ENCODE peak calls at places on chromosome 13, in five cellular contexts. M is thoracic aorta, I is upper lobe of right lung, L is left ventricle myocardium inferior, S is heart left ventricle. G is an unnamed sample. For H3K4me1, the result is how much of the 10 kb centered on the place peaks cover.

GRCh38 chr13:105144936-105145335 is 1390.5 kb downstream of the EFNB2 start:
- DNase-seq in S (no peak), L (no peak), M (no peak), I (no peak), G (no peak)

GRCh38 chr13:50154697-50155096 is 139.5 kb downstream of the KCNRG start:
- DNase-seq in I (no peak), L (no peak), M (no peak), S (no peak), G (no peak)

GRCh38 chr13:34731486-34731885 is 210.6 kb upstream of the NBEA start:
- DNase-seq in M (no peak), S (no peak), L (no peak), I (no peak), G (no peak)

GRCh38 chr13:44796597-44797517 is 192.4 kb downstream of the NUFIP1 start:
- DNase-seq in M (no peak), L (no peak), I (no peak), S (no peak), G (no peak)

GRCh38 chr13:90300015-90300414 is 1047.5 kb upstream of the MIR17HG start:
- DNase-seq in S (no peak), L (no peak), M (no peak), I (no peak), G (no peak)

GRCh38 chr13:43784491-43784890 is 2.3 kb downstream of the ENOX1 start:
- DNase-seq in S (no peak), M (no peak), L (no peak), I (no peak), G (no peak)

GRCh38 chr13:30396434-30397075 is 25.7 kb upstream of the UBE2L5 start:
- DNase-seq in I (no peak), M (no peak), S (no peak), L (no peak), G (no peak)

GRCh38 chr13:25771208-25771607 is 280.6 kb downstream of the SHISA2 start:
- DNase-seq in M (no peak), L (no peak), S (no peak), I (no peak), G (no peak)

GRCh38 chr13:41706189-41706588 is 248.8 kb downstream of the RGCC start:
- DNase-seq in M (no peak), I (no peak), S (no peak), L (no peak), G (no peak)

DNA sequence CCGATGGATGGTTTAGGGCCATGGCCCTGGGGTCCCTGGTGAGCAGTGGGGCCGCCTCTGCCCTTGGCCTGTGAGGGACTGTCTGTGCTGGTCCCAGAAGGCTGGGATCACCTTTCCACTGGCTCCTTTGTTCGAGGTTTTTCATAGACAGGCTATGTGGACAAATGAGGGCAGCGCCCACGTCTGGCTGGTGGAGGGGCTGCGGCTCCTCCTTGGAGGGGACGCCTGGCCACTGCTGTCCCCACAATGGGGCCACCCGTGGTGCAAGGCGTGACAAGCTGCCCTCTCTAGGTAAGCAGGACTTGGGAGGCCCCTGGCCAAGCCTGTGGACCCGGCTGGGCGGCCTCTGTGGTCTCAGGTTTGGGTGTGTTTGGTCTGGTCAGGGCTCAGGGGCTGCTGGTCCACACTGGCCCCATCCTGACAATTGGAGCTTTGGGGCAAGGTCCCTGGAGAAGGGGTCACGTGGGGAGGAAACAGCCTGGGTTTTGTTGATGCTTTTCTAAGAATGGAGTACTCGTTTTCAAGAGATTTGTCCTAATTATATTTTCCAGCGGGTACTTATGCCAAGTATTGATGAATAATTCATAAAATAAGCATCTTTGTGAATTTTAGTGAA is 33.3 kb downstream of the MCF2L start:
- DNase-seq in M (no peak), I (no peak), S (no peak), L (no peak), G (peak)
- H3K4me3 ChIP-seq in M (no peak), I (peak), S (peak), L (peak), G (peak)

GRCh38 chr13:20148501-20149183 is 12.2 kb downstream of the GJA3 start:
- DNase-seq in S (no peak), I (no peak), M (no peak), L (no peak), G (no peak)
- H3K4me1 ChIP-seq in S (under half), I (under half), M (under half), L (under half), G (under half)

GRCh38 chr13:107716241-107716640 is 499.1 kb downstream of the LIG4 start:
- DNase-seq in S (no peak), I (no peak), M (no peak), L (no peak), G (no peak)

GRCh38 chr13:107716741-107717140 is 498.6 kb downstream of the LIG4 start:
- DNase-seq in S (no peak), L (no peak), I (no peak), M (no peak), G (no peak)

GRCh38 chr13:107715496-107715895 is 499.8 kb downstream of the LIG4 start:
- DNase-seq in I (no peak), L (no peak), M (no peak), S (no peak), G (no peak)

GRCh38 chr13:107721436-107721835 is 493.9 kb downstream of the LIG4 start:
- DNase-seq in M (no peak), S (no peak), I (no peak), L (no peak), G (no peak)
- H3K4me3 ChIP-seq in M (no peak), S (no peak), I (no peak), L (no peak), G (peak)

GRCh38 chr13:79190932-79191331 is 215.1 kb downstream of the RBM26 start:
- DNase-seq in I (no peak), S (no peak), M (no peak), L (no peak), G (no peak)

GRCh38 chr13:79197933-79198332 is 208.1 kb downstream of the RBM26 start:
- DNase-seq in I (no peak), S (no peak), L (no peak), M (no peak), G (no peak)

GRCh38 chr13:79194727-79195126 is 211.3 kb downstream of the RBM26 start:
- DNase-seq in I (no peak), M (no peak), S (no peak), L (no peak), G (no peak)

GRCh38 chr13:79196366-79196765 is 209.7 kb downstream of the RBM26 start:
- DNase-seq in I (no peak), S (no peak), L (no peak), M (no peak), G (no peak)

GRCh38 chr13:79194272-79194671 is 211.8 kb downstream of the RBM26 start:
- DNase-seq in I (no peak), M (no peak), L (no peak), S (no peak), G (no peak)
- H3K4me1 ChIP-seq in I (under half), M (under half), L (under half), S (under half), G (under half)

GRCh38 chr13:71285700-71286099 is 581.3 kb downstream of the DACH1 start:
- DNase-seq in I (no peak), L (no peak), M (no peak), S (no peak), G (peak)

GRCh38 chr13:71290963-71291937 is 575.8 kb downstream of the DACH1 start:
- DNase-seq in L (no peak), I (no peak), S (peak), M (no peak), G (no peak)
- H3K4me3 ChIP-seq in L (peak), I (peak), S (peak), M (peak), G (no peak)

GRCh38 chr13:48112896-48113525 is 18.1 kb upstream of the MED4 start:
- DNase-seq in L (no peak), M (no peak), S (no peak), I (no peak), G (no peak)
- H3K4me1 ChIP-seq in L (half or more), M (under half), S (half or more), I (under half), G (under half)

GRCh38 chr13:46542833-46543232 is 10.1 kb upstream of the LRCH1 start:
- DNase-seq in L (no peak), S (no peak), M (no peak), I (no peak), G (no peak)
- H3K4me3 ChIP-seq in L (no peak), S (no peak), M (no peak), I (no peak), G (no peak)

GRCh38 chr13:113209880-113210421 is 538 bp downstream of the CUL4A start:
- DNase-seq in L (peak), S (peak), I (peak), M (no peak), G (peak)

GRCh38 chr13:113210834-113211233 is 1.4 kb downstream of the CUL4A start:
- DNase-seq in M (no peak), I (no peak), L (no peak), S (no peak), G (no peak)

GRCh38 chr13:113209336-113209879 is at the start of gene CUL4A:
- DNase-seq in I (peak), L (peak), S (peak), M (no peak), G (peak)

GRCh38 chr13:113207890-113208423 is 512 bp downstream of the PCID2 start:
- DNase-seq in I (peak), S (peak), L (peak), M (no peak), G (peak)

DNA sequence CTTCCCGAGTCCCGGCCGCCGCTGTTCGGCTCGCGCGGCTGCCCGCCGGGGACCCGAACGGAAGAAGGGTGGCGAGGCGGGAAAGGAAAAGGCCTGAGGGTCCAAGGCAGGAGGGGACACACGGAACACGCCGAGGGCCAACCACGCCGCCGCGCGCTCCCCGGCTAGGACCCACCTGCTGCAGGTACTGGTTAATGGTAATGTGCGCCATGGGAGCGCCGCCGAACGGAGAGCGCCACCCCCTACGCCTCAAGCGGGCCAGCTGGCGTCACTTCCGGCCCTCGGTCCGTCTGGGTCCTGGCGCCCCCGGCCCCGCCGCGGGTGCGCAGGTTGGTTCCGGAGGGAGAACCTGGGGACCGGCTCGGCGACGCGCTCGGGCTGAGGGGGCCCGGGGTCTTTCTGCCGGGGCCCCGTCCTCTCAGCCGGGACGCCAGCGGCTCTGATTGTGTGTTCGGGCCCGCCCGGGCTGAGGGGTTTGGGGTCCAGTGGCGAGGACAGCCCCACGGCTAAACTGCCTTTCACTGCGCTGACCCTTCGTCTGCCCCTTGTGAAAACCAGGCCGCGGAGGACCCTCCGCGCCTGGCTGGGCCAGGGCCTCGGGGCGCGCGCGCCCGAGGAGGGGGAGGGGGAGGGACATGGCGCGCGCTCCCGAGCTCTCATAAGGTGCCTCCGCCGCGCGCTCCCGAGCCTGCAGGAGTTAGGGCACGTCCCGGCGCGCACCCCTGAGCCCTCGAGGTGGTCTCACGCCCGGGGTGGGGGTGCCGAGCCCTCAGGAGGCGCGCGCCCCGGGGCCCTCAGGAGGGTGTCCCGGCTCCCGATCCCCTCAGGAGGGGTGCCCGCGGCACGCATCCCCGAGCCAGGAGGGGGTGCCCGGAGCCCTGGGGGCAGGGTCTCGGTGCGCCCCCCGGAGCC is at the start of gene PCID2:
- DNase-seq in I (peak), S (peak), M (peak), L (peak), G (peak)
- H3K4me1 ChIP-seq in I (under half), S (half or more), M (half or more), L (half or more), G (under half)

G was measured in BE2C.